ENCODE peak calls at places on chromosomes 13 and 19, in five cellular contexts. U is HAP-1; M is effector memory CD4-positive, alpha-beta T cell; K is M059J; Y is T1000. C is an unnamed sample.

GRCh38 chr19:15354557-15355296 is 22.4 kb upstream of the BRD4 start:
- DNase-seq in U (no peak), M (no peak), K (no peak), Y (no peak), C (no peak)

GRCh38 chr13:112066624-112067004 is 335 bp upstream of the SOX1 start:
- DNase-seq in U (peak), M (no peak), K (no peak), Y (peak), C (peak)

GRCh38 chr19:3680939-3681338 is 19.3 kb downstream of the PIP5K1C start:
- DNase-seq in U (no peak), M (no peak), K (no peak), Y (no peak), C (no peak)

GRCh38 chr13:83325454-83325853 is 556.8 kb downstream of the SLITRK1 start:
- DNase-seq in U (no peak), M (no peak), K (peak), Y (no peak), C (no peak)

GRCh38 chr19:40687525-40688016 is 2.9 kb downstream of the NUMBL start:
- DNase-seq in U (no peak), M (no peak), K (no peak), Y (no peak), C (no peak)

GRCh38 chr19:55369651-55370304 is 485 bp downstream of the IL11 start:
- DNase-seq in U (peak), M (no peak), K (peak), Y (peak), C (peak)

GRCh38 chr13:75326173-75327131 is 155.5 kb downstream of the TBC1D4 start:
- DNase-seq in U (no peak), M (peak), K (peak), Y (no peak), C (no peak)

GRCh38 chr13:29513981-29514719 is 81.3 kb downstream of the SLC7A1 start:
- DNase-seq in U (no peak), M (no peak), K (no peak), Y (no peak), C (no peak)

GRCh38 chr13:43339843-43340550 is 316.6 kb downstream of the DNAJC15 start:
- DNase-seq in U (no peak), M (no peak), K (no peak), Y (no peak), C (no peak)

GRCh38 chr13:30422056-30422914 is at the start of gene UBE2L5:
- DNase-seq in U (peak), M (peak), K (peak), Y (peak), C (no peak)

GRCh38 chr13:80458546-80458945 is 117.6 kb upstream of the SPRY2 start:
- DNase-seq in U (no peak), M (no peak), K (no peak), Y (no peak), C (peak)

GRCh38 chr13:21347753-21348318 is 111.3 kb downstream of the ZDHHC20 start:
- DNase-seq in U (no peak), M (no peak), K (no peak), Y (no peak), C (no peak)

GRCh38 chr19:44401108-44401786 is at the start of gene ZNF285:
- DNase-seq in U (no peak), M (peak), K (peak), Y (no peak), C (no peak)

GRCh38 chr19:39765091-39766076 is 13.3 kb upstream of the LEUTX start:
- DNase-seq in U (peak), M (peak), K (peak), Y (no peak), C (no peak)

GRCh38 chr19:2509096-2509495 is 33.2 kb downstream of the GADD45B start:
- DNase-seq in U (no peak), M (no peak), K (no peak), Y (no peak), C (no peak)

GRCh38 chr13:75123428-75123827 is 358.5 kb downstream of the TBC1D4 start:
- DNase-seq in U (no peak), M (no peak), K (no peak), Y (no peak), C (no peak)

GRCh38 chr13:30971575-30971974 is 39.1 kb downstream of the TEX26 start:
- DNase-seq in U (no peak), M (no peak), K (peak), Y (no peak), C (no peak)

GRCh38 chr19:892243-892996 is 567 bp downstream of the MED16 start:
- DNase-seq in U (peak), M (no peak), K (no peak), Y (no peak), C (no peak)

GRCh38 chr19:45769821-45770191 is 754 bp upstream of the SIX5 start:
- DNase-seq in U (no peak), M (no peak), K (no peak), Y (no peak), C (no peak)

GRCh38 chr19:33194884-33195710 is 967 bp downstream of the LRP3 start:
- DNase-seq in U (peak), M (no peak), K (no peak), Y (no peak), C (no peak)

GRCh38 chr19:11261902-11262839 is at the start of gene DOCK6:
- DNase-seq in U (peak), M (no peak), K (no peak), Y (no peak), C (no peak)

GRCh38 chr19:35811317-35812219 is 1.1 kb downstream of the PRODH2 start:
- DNase-seq in U (no peak), M (no peak), K (no peak), Y (no peak), C (no peak)

GRCh38 chr13:23793711-23794110 is 95.5 kb downstream of the MIPEP start:
- DNase-seq in U (no peak), M (no peak), K (no peak), Y (no peak), C (no peak)

GRCh38 chr13:33080962-33081655 is 64.9 kb downstream of the KL start:
- DNase-seq in U (no peak), M (no peak), K (no peak), Y (no peak), C (no peak)

GRCh38 chr13:91078093-91078679 is 269.3 kb upstream of the MIR17HG start:
- DNase-seq in U (no peak), M (no peak), K (peak), Y (no peak), C (no peak)

GRCh38 chr13:21478881-21479808 is 20.0 kb upstream of the ZDHHC20 start:
- DNase-seq in U (peak), M (no peak), K (peak), Y (peak), C (peak)

GRCh38 chr19:7294571-7295212 is 478 bp upstream of the INSR start:
- DNase-seq in U (peak), M (no peak), K (peak), Y (no peak), C (peak)

GRCh38 chr19:57947419-57948134 is at the start of gene ZNF256:
- DNase-seq in U (peak), M (peak), K (peak), Y (peak), C (peak)

GRCh38 chr19:33387351-33388230 is 14.1 kb downstream of the CEBPG start:
- DNase-seq in U (no peak), M (no peak), K (no peak), Y (no peak), C (no peak)

GRCh38 chr19:7582446-7582845 is 13.2 kb upstream of the CAMSAP3 start:
- DNase-seq in U (no peak), M (no peak), K (no peak), Y (no peak), C (no peak)

GRCh38 chr13:28357247-28357825 is 137.6 kb downstream of the FLT1 start:
- DNase-seq in U (no peak), M (no peak), K (peak), Y (no peak), C (no peak)

GRCh38 chr19:18479964-18480723 is 41.7 kb downstream of the ELL start:
- DNase-seq in U (no peak), M (no peak), K (peak), Y (no peak), C (peak)

GRCh38 chr19:8576273-8576993 is 809 bp downstream of the MYO1F start:
- DNase-seq in U (no peak), M (no peak), K (no peak), Y (no peak), C (no peak)

GRCh38 chr13:52665325-52665724 is 12.7 kb downstream of the SUGT1 start:
- DNase-seq in U (peak), M (no peak), K (peak), Y (no peak), C (no peak)

GRCh38 chr13:65909501-65909900 is 1320.6 kb downstream of the PCDH9 start:
- DNase-seq in U (no peak), M (no peak), K (no peak), Y (no peak), C (no peak)

GRCh38 chr13:35500071-35500595 is 23.6 kb upstream of the MAB21L1 start:
- DNase-seq in U (peak), M (no peak), K (no peak), Y (no peak), C (no peak)

GRCh38 chr13:113646376-113646775 is 11.6 kb downstream of the ATP4B start:
- DNase-seq in U (no peak), M (no peak), K (no peak), Y (no peak), C (no peak)

GRCh38 chr19:48480476-48481190 is 11.5 kb downstream of the CYTH2 start:
- DNase-seq in U (no peak), M (peak), K (no peak), Y (no peak), C (no peak)

GRCh38 chr19:35484637-35485036 is 5.6 kb downstream of the KRTDAP start:
- DNase-seq in U (no peak), M (no peak), K (no peak), Y (no peak), C (no peak)

GRCh38 chr13:93875527-93875926 is 604.0 kb downstream of the DCT start:
- DNase-seq in U (no peak), M (no peak), K (no peak), Y (no peak), C (no peak)